ENCODE peak calls at places on chromosome 1, in six cellular contexts. Y is stimulated activated CD8-positive, alpha-beta memory T cell treated with anti-CD3 and anti-CD28 coated beads, Interleukin-12 subunit alpha, Interleukin-12 subunit beta, amount 100 ng/mL, for 4 hours; E is fibroblast of mammary gland; I is putamen; X is NCI-H187 treated with DMSO at 0.1 percent for 48 hours; K is EL. L is an unnamed sample.
A peak's percentile ranks its signal among the peaks of the same experiment; 100 is the strongest.

GRCh38 chr1:43760745-43761343 is 53.5 kb downstream of the ST3GAL3 start:
- DNase-seq in E (no peak), X (no peak), K (peak; percentile 26), Y (no peak), I (no peak), L (no peak)

GRCh38 chr1:34164510-34165381 is at the start of gene CSMD2:
- DNase-seq in I (peak; percentile 83), Y (no peak), X (no peak), E (peak; percentile 43), K (peak; percentile 14), L (no peak)

GRCh38 chr1:175095978-175096611 is 28.5 kb downstream of the TNN start:
- DNase-seq in I (no peak), X (no peak), K (no peak), Y (no peak), E (no peak), L (no peak)

GRCh38 chr1:1922782-1923680 is 4.0 kb upstream of the TMEM52 start:
- DNase-seq in Y (no peak), E (no peak), K (no peak), X (no peak), I (no peak), L (no peak)

GRCh38 chr1:1080122-1080753 is 6.1 kb upstream of the RNF223 start:
- DNase-seq in I (no peak), K (peak; percentile 80), E (peak; percentile 37), Y (no peak), X (no peak), L (no peak)

GRCh38 chr1:44619261-44619900 is 54.9 kb downstream of the TMEM53 start:
- DNase-seq in K (peak; percentile 98), I (no peak), X (no peak), Y (no peak), E (peak; percentile 93), L (peak; percentile 88)

GRCh38 chr1:15939181-15940109 is 36.5 kb downstream of the ZBTB17 start:
- DNase-seq in K (peak; percentile 52), X (no peak), E (peak; percentile 28), I (no peak), Y (no peak), L (no peak)

GRCh38 chr1:21292991-21293536 is 2.8 kb upstream of the ECE1 start:
- DNase-seq in E (no peak), X (no peak), Y (peak; percentile 10), I (no peak), K (no peak), L (no peak)

GRCh38 chr1:198350456-198350855 is 190.0 kb downstream of the ATP6V1G3 start:
- DNase-seq in I (no peak), Y (no peak), E (no peak), K (no peak), X (no peak), L (no peak)

GRCh38 chr1:116128669-116129068 is 17.5 kb downstream of the MAB21L3 start:
- DNase-seq in K (no peak), X (no peak), Y (peak; percentile 37), E (no peak), I (no peak), L (no peak)

GRCh38 chr1:200400556-200400955 is 9.3 kb downstream of the ZNF281 start:
- DNase-seq in I (peak; percentile 51), X (no peak), E (no peak), K (no peak), Y (no peak), L (no peak)

GRCh38 chr1:7508830-7509508 is 262.1 kb upstream of the VAMP3 start:
- DNase-seq in Y (no peak), E (no peak), K (no peak), X (no peak), I (no peak), L (no peak)

GRCh38 chr1:97806996-97807395 is 113.8 kb downstream of the DPYD start:
- DNase-seq in X (no peak), E (peak; percentile 60), I (no peak), Y (no peak), K (peak; percentile 14), L (peak; percentile 27)

GRCh38 chr1:29105822-29106221 is 17.9 kb downstream of the TMEM200B start:
- DNase-seq in E (peak; percentile 41), I (no peak), X (no peak), K (no peak), Y (no peak), L (no peak)

GRCh38 chr1:13836136-13836535 is 136.1 kb downstream of the PRDM2 start:
- DNase-seq in K (no peak), X (no peak), I (no peak), Y (no peak), E (no peak), L (no peak)

GRCh38 chr1:204359474-204360255 is at the start of gene PLEKHA6:
- DNase-seq in K (peak; percentile 57), I (peak; percentile 79), Y (no peak), E (peak; percentile 40), X (peak; percentile 92), L (peak; percentile 57)

GRCh38 chr1:232629250-232630046 is 485 bp downstream of the SIPA1L2 start:
- DNase-seq in Y (no peak), I (peak; percentile 41), E (peak; percentile 3), K (peak; percentile 38), X (no peak), L (no peak)

GRCh38 chr1:219773775-219774174 is 154.6 kb downstream of the SLC30A10 start:
- DNase-seq in X (no peak), I (no peak), K (no peak), E (no peak), Y (no peak), L (no peak)

L was measured in HCEC 1CT.